ENCODE peak calls at places on chromosomes 4 and X, in five cellular contexts. L is stomach, O is transverse colon, U is H1, D is K562. C is an unnamed sample.

GRCh38 chr4:70895405-70895804 is 6.8 kb upstream of the MOB1B start:
- DNase-seq in L (no peak), O (no peak), U (no peak), D (no peak), C (no peak)

GRCh38 chr4:123452585-123452984 is 56.0 kb downstream of the SPRY1 start:
- DNase-seq in L (peak), O (peak), U (no peak), D (no peak), C (no peak)

GRCh38 chr4:115042496-115042895 is 70.9 kb downstream of the NDST4 start:
- DNase-seq in L (no peak), O (no peak), U (no peak), D (no peak), C (no peak)

GRCh38 chrX:13254076-13254785 is 65.6 kb downstream of the ATXN3L start:
- DNase-seq in L (no peak), O (peak), U (no peak), D (peak), C (no peak)

GRCh38 chrX:42755820-42756219 is 22.1 kb downstream of the PPP1R2C start:
- DNase-seq in L (no peak), O (no peak), U (no peak), D (no peak), C (peak)

GRCh38 chrX:103310592-103311400 is at the start of gene BEX2:
- DNase-seq in L (peak), O (peak), U (peak), D (peak), C (peak)

GRCh38 chr4:88659061-88659889 is 38.4 kb downstream of the NAP1L5 start:
- DNase-seq in L (peak), O (peak), U (no peak), D (peak), C (no peak)

GRCh38 chrX:3231766-3232165 is 114.7 kb downstream of the MXRA5 start:
- DNase-seq in L (no peak), O (no peak), U (no peak), D (no peak), C (no peak)

GRCh38 chrX:69231903-69232302 is 66.7 kb upstream of the PJA1 start:
- DNase-seq in L (no peak), O (no peak), U (no peak), D (no peak), C (no peak)

GRCh38 chrX:80765226-80765625 is 44.5 kb downstream of the BRWD3 start:
- DNase-seq in L (no peak), O (no peak), U (no peak), D (no peak), C (no peak)

GRCh38 chr4:185933078-185933581 is 121.1 kb upstream of the SORBS2 start:
- DNase-seq in L (no peak), O (no peak), U (no peak), D (no peak), C (no peak)

GRCh38 chrX:70079870-70080269 is 17.6 kb downstream of the OTUD6A start:
- DNase-seq in L (no peak), O (no peak), U (no peak), D (no peak), C (no peak)

GRCh38 chrX:2313864-2314646 is 186.7 kb downstream of the DHRSX start:
- DNase-seq in L (no peak), O (no peak), U (no peak), D (no peak), C (no peak)

GRCh38 chrX:76184276-76184675 is 11.4 kb downstream of the PBDC1 start:
- DNase-seq in L (no peak), O (no peak), U (no peak), D (no peak), C (no peak)

GRCh38 chrX:122913134-122913533 is 270.9 kb upstream of the GRIA3 start:
- DNase-seq in L (no peak), O (no peak), U (no peak), D (no peak), C (no peak)

GRCh38 chrX:21398424-21398823 is 24.2 kb downstream of the CNKSR2 start:
- DNase-seq in L (no peak), O (no peak), U (no peak), D (no peak), C (no peak)

GRCh38 chrX:20224814-20225487 is 41.8 kb downstream of the RPS6KA3 start:
- DNase-seq in L (no peak), O (no peak), U (no peak), D (no peak), C (no peak)

GRCh38 chr4:19756661-19757060 is 495.0 kb upstream of the SLIT2 start:
- DNase-seq in L (no peak), O (no peak), U (no peak), D (no peak), C (no peak)

GRCh38 chr4:73593631-73594241 is 26.5 kb downstream of the RASSF6 start:
- DNase-seq in L (no peak), O (no peak), U (no peak), D (no peak), C (no peak)

GRCh38 chrX:140467211-140467610 is 37.7 kb downstream of the SOX3 start:
- DNase-seq in L (no peak), O (no peak), U (no peak), D (no peak), C (no peak)

GRCh38 chr4:82125170-82125862 is 248.5 kb downstream of the HNRNPD start:
- DNase-seq in L (no peak), O (no peak), U (no peak), D (no peak), C (no peak)

GRCh38 chrX:120604359-120604782 is 470 bp downstream of the MCTS1 start:
- DNase-seq in L (no peak), O (peak), U (no peak), D (peak), C (no peak)

GRCh38 chr4:36079666-36080065 is 164.6 kb downstream of the ARAP2 start:
- DNase-seq in L (no peak), O (no peak), U (no peak), D (no peak), C (no peak)

GRCh38 chr4:151860561-151861093 is 99.8 kb upstream of the GATB start:
- DNase-seq in L (no peak), O (no peak), U (no peak), D (no peak), C (no peak)

GRCh38 chr4:3124070-3124767 is 49.7 kb downstream of the HTT start:
- DNase-seq in L (no peak), O (no peak), U (no peak), D (no peak), C (no peak)

GRCh38 chrX:153925739-153926593 is at the start of gene ARHGAP4:
- DNase-seq in L (no peak), O (no peak), U (no peak), D (peak), C (no peak)

GRCh38 chrX:153926863-153927685 is 1.0 kb upstream of the ARHGAP4 start:
- DNase-seq in L (peak), O (peak), U (no peak), D (no peak), C (no peak)

GRCh38 chrX:153925387-153925738 is 701 bp downstream of the ARHGAP4 start:
- DNase-seq in L (no peak), O (no peak), U (no peak), D (no peak), C (no peak)

GRCh38 chrX:153927686-153927935 is 1.5 kb upstream of the ARHGAP4 start:
- DNase-seq in L (no peak), O (no peak), U (no peak), D (no peak), C (no peak)

DNA sequence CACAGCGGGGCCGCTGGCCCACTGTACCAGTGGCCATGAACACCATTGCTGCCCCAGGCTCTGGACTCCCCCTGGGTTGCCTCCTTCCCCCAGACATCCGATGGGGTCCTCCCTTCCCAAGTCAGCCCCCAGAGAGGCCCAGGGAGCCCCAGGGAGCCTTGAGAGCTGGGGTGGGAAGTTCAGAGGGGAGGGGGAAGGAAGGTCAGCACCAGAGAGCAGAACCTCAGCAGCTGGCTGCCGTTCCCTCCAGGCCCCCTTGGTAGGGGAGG is 464 bp upstream of the ARHGAP4 start:
- DNase-seq in L (no peak), O (no peak), U (no peak), D (peak), C (no peak)
- H3K4me3 ChIP-seq in L (peak), O (peak), U (peak), D (peak), C (peak)

GRCh38 chr4:77852892-77853495 is 9.6 kb upstream of the MRPL1 start:
- DNase-seq in L (no peak), O (peak), U (no peak), D (no peak), C (no peak)
- TF ChIP-seq POLR2AphosphoS5 in L (no peak), O (no peak), U (no peak), D (no peak), C (no peak)

GRCh38 chr4:69754926-69755580 is 5.4 kb downstream of the SULT1B1 start:
- DNase-seq in L (peak), O (peak), U (no peak), D (no peak), C (no peak)
- TF ChIP-seq EP300 in L (no peak), O (no peak), U (no peak), D (no peak), C (no peak)

GRCh38 chrX:131821945-131822622 is 201.0 kb upstream of the STK26 start:
- DNase-seq in L (peak), O (peak), U (no peak), D (no peak), C (peak)
- H3K4me3 ChIP-seq in L (no peak), O (peak), U (no peak), D (no peak), C (no peak)

DNA sequence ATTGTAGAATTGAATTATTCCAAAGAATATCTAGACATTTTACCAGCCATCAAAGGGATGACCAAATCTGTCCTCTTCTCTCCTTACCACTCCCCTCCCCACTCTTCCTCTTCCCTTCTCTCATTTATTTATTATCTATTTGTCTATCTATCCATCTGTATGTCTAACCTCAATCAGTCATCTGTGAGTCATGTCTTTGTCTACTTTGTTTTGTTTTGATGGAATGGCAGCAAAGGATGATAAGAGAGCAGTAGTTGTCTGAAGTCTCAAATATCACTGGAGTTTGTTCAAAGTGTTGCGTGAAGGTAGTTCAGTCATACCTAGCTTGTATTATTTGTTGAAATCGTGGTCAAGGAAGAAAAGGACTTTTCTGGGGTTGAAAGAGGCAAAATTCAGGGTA is 34.7 kb upstream of the PGRMC2 start:
- DNase-seq in L (no peak), O (no peak), U (no peak), D (no peak), C (no peak)
- TF ChIP-seq POLR2AphosphoS5 in L (no peak), O (no peak), U (no peak), D (no peak), C (no peak)

C was measured in suprapubic skin.